ENCODE peak calls at places on chromosomes 11 and 22, in ten cellular contexts. L, P, G, W, S, T, H, K, I and Z are unnamed samples. For H3K9me3 and H3K4me1, the result is how much of the 10 kb centered on the place peaks cover.

GRCh38 chr11:66104057-66104638 is 34.1 kb downstream of the PACS1 start:
- DNase-seq in L (no peak), P (no peak), G (no peak), W (no peak), S (no peak), T (no peak), H (no peak), K (no peak), I (no peak), Z (no peak)

GRCh38 chr11:123654566-123655081 is at the start of gene SCN3B:
- DNase-seq in L (no peak), P (peak), G (peak), W (peak), S (peak), T (peak), H (peak), K (peak), I (peak), Z (no peak)

GRCh38 chr11:72221386-72221785 is 3.2 kb upstream of the INPPL1 start:
- DNase-seq in L (no peak), P (no peak), G (no peak), W (no peak), S (no peak), T (no peak), H (no peak), K (peak), I (peak), Z (no peak)

GRCh38 chr11:57311109-57311936 is 13.4 kb downstream of the TNKS1BP1 start:
- DNase-seq in L (peak), P (peak), G (peak), W (peak), S (peak), T (peak), H (peak), K (peak), I (peak), Z (peak)

GRCh38 chr22:29143848-29144785 is 61.6 kb upstream of the EMID1 start:
- DNase-seq in L (no peak), P (no peak), G (no peak), W (no peak), S (no peak), T (no peak), H (no peak), K (peak), I (no peak), Z (no peak)

GRCh38 chr11:7892059-7892699 is 38.9 kb downstream of the OR10A6 start:
- DNase-seq in L (no peak), P (no peak), G (peak), W (no peak), S (no peak), T (no peak), H (no peak), K (no peak), I (no peak), Z (no peak)

GRCh38 chr11:114265084-114265878 is 30.9 kb upstream of the NNMT start:
- DNase-seq in L (no peak), P (no peak), G (no peak), W (no peak), S (no peak), T (no peak), H (no peak), K (peak), I (peak), Z (no peak)

GRCh38 chr11:116170526-116171120 is 602.2 kb downstream of the BUD13 start:
- DNase-seq in L (no peak), P (no peak), G (no peak), W (no peak), S (no peak), T (no peak), H (no peak), K (no peak), I (peak), Z (no peak)

GRCh38 chr11:91608662-91609061 is 616.0 kb upstream of the FAT3 start:
- DNase-seq in L (no peak), P (no peak), G (no peak), W (no peak), S (peak), T (no peak), H (no peak), K (no peak), I (no peak), Z (no peak)

GRCh38 chr11:48683226-48683720 is 194.7 kb downstream of the OR4A47 start:
- DNase-seq in L (no peak), P (no peak), G (no peak), W (no peak), S (no peak), T (no peak), H (no peak), K (no peak), I (no peak), Z (no peak)
- H3K9me3 ChIP-seq in L (under half), P (under half), G (under half), W (under half), S (under half), T (under half), H (under half), K (under half), I (under half), Z (under half)

GRCh38 chr22:36455571-36456458 is 25.6 kb downstream of the TXN2 start:
- DNase-seq in L (no peak), P (no peak), G (no peak), W (no peak), S (no peak), T (no peak), H (no peak), K (no peak), I (peak), Z (no peak)

GRCh38 chr22:36453855-36454378 is 27.5 kb downstream of the TXN2 start:
- DNase-seq in L (no peak), P (no peak), G (no peak), W (no peak), S (no peak), T (no peak), H (no peak), K (no peak), I (no peak), Z (peak)

GRCh38 chr22:36454916-36455570 is 26.4 kb downstream of the TXN2 start:
- DNase-seq in L (peak), P (peak), G (peak), W (peak), S (peak), T (peak), H (peak), K (peak), I (peak), Z (peak)

GRCh38 chr22:36452473-36453265 is 28.8 kb downstream of the TXN2 start:
- DNase-seq in L (no peak), P (no peak), G (no peak), W (no peak), S (no peak), T (no peak), H (no peak), K (no peak), I (no peak), Z (no peak)

GRCh38 chr22:36453266-36453607 is 28.2 kb downstream of the TXN2 start:
- DNase-seq in L (no peak), P (no peak), G (no peak), W (no peak), S (no peak), T (no peak), H (no peak), K (no peak), I (peak), Z (peak)
- H3K4me1 ChIP-seq in L (under half), P (half or more), G (under half), W (under half), S (under half), T (under half), H (under half), K (under half), I (half or more), Z (under half)

DNA sequence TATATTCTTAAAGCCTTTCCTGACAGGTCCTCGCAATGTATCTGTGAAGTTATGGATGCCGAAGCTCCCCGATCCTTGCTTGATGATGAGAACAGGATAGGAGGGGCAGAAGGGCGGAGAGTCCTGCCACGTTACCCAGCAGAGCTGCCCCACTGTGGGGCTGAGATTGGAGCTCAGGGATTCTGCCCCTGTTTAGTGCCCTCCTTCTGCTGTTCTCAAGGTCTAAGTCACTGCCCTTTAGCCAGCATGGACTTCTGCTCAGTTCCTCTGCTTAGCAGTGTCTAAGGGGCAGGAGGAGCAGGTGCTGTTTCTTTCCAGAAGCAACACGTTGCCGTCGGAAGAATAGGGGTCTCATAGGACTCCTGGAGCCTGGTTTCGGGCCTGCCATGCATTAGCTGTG is 164.2 kb upstream of the B3GAT1 start:
- DNase-seq in L (no peak), P (no peak), G (no peak), W (no peak), S (no peak), T (no peak), H (no peak), K (no peak), I (no peak), Z (no peak)
- H3K9me3 ChIP-seq in L (under half), P (under half), G (half or more), W (under half), S (under half), T (under half), H (under half), K (under half), I (under half), Z (under half)

DNA sequence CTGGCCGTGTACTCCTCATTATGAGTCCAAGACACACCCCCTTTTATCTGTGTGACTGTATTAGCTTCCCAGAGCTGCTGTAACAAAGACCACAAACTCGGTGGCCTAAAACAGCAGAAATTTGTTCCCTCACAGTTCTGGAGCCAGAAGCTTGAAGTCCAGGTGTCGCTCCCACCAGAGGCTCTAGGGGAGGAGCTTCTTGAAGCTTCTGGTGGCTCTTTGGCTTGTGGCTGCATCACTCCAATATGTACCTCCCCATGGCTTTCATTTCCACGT is 3.0 kb downstream of the PRR5 start:
- DNase-seq in L (no peak), P (no peak), G (no peak), W (no peak), S (no peak), T (no peak), H (no peak), K (no peak), I (no peak), Z (no peak)
- H3K4me1 ChIP-seq in L (under half), P (under half), G (under half), W (under half), S (under half), T (under half), H (under half), K (under half), I (under half), Z (under half)

DNA sequence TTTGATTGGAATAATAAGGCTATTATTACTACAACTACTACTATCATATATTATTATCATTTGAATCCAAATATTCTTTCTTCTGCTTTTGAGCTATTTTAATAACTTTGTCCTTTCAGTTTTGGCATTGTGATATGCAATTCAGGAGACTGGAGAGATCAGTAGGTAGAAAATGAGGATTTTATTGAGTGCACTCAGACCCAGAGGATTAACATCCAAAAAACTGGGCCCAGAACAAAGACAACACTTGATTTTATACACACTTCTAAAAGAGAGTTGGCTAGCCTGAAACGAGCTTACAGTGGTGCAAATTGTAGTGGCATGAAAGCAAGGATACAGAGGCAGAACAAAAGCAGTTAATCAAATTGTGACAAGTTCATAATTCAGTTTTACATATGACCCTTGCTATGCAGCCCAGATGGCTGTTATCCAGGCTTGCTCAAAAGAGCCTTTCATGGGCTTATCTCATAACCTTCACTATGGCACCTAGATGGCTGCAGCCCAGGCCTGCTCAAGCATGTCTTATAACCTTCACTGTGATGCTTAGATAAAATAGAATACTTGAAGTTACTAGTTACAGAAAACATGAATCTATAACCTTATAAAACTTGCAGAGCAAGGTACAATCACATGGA is 796.3 kb upstream of the RAG2 start:
- DNase-seq in L (no peak), P (no peak), G (no peak), W (no peak), S (no peak), T (no peak), H (no peak), K (no peak), I (no peak), Z (no peak)
- H3K9me3 ChIP-seq in L (under half), P (under half), G (under half), W (under half), S (under half), T (under half), H (under half), K (under half), I (under half), Z (under half)